ENCODE peak calls at places on chromosomes 5 and 9, in four cellular contexts. One of them, this sample, is unnamed.

GRCh38 chr9:37215456-37216229 is 95.3 kb downstream of the ZCCHC7 start:
- DNase-seq in IMR-90: peak; percentile 55
- DNase-seq in K562: no peak
- DNase-seq in endothelial cell of umbilical vein: no peak
- DNase-seq in this sample: no peak

GRCh38 chr9:136410500-136411287 is at the start of the genes ENTR1 and PMPCA:
- DNase-seq in IMR-90: peak; percentile 85
- DNase-seq in endothelial cell of umbilical vein: peak; percentile 87
- DNase-seq in K562: peak; percentile 97
- DNase-seq in this sample: peak; percentile 40

GRCh38 chr5:113043491-113043931 is 66.9 kb downstream of the DCP2 start:
- DNase-seq in endothelial cell of umbilical vein: peak; percentile 17
- DNase-seq in K562: peak; percentile 51
- DNase-seq in IMR-90: no peak
- DNase-seq in this sample: no peak

GRCh38 chr5:83595217-83595616 is 123.7 kb downstream of the VCAN start:
- DNase-seq in IMR-90: no peak
- DNase-seq in K562: no peak
- DNase-seq in endothelial cell of umbilical vein: no peak
- DNase-seq in this sample: no peak

GRCh38 chr5:10306114-10306513 is 1.6 kb downstream of the CMBL start:
- DNase-seq in endothelial cell of umbilical vein: no peak
- DNase-seq in K562: no peak
- DNase-seq in IMR-90: no peak
- DNase-seq in this sample: no peak

GRCh38 chr5:132369471-132370240 is at the start of gene SLC22A5:
- DNase-seq in endothelial cell of umbilical vein: peak; percentile 70
- DNase-seq in IMR-90: peak; percentile 33
- DNase-seq in K562: peak; percentile 83
- DNase-seq in this sample: no peak

GRCh38 chr9:126028746-126029145 is 281.6 kb downstream of the PBX3 start:
- DNase-seq in endothelial cell of umbilical vein: no peak
- DNase-seq in K562: no peak
- DNase-seq in IMR-90: no peak
- DNase-seq in this sample: no peak

GRCh38 chr9:78601957-78602565 is 305.1 kb downstream of the PSAT1 start:
- DNase-seq in K562: peak; percentile 7
- DNase-seq in endothelial cell of umbilical vein: peak; percentile 70
- DNase-seq in IMR-90: peak; percentile 66
- DNase-seq in this sample: peak; percentile 56

GRCh38 chr5:172335721-172336120 is 52.2 kb upstream of the UBTD2 start:
- DNase-seq in IMR-90: no peak
- DNase-seq in K562: no peak
- DNase-seq in endothelial cell of umbilical vein: no peak
- DNase-seq in this sample: no peak

GRCh38 chr9:87148391-87149237 is 201.3 kb upstream of the GAS1 start:
- DNase-seq in endothelial cell of umbilical vein: peak; percentile 69
- DNase-seq in K562: peak; percentile 35
- DNase-seq in IMR-90: peak; percentile 75
- DNase-seq in this sample: no peak

GRCh38 chr9:38445154-38446043 is 21.1 kb upstream of the IGFBPL1 start:
- DNase-seq in K562: no peak
- DNase-seq in endothelial cell of umbilical vein: no peak
- DNase-seq in IMR-90: no peak
- DNase-seq in this sample: no peak

GRCh38 chr5:101991486-101991885 is 304.6 kb downstream of the SLCO4C1 start:
- DNase-seq in K562: no peak
- DNase-seq in endothelial cell of umbilical vein: no peak
- DNase-seq in IMR-90: no peak
- DNase-seq in this sample: no peak

GRCh38 chr5:160021818-160022446 is 13.0 kb downstream of the TTC1 start:
- DNase-seq in endothelial cell of umbilical vein: peak; percentile 78
- DNase-seq in K562: peak; percentile 63
- DNase-seq in IMR-90: peak; percentile 78
- DNase-seq in this sample: peak; percentile 30

GRCh38 chr9:124741681-124742080 is 29.4 kb downstream of the NR6A1 start:
- DNase-seq in endothelial cell of umbilical vein: no peak
- DNase-seq in K562: no peak
- DNase-seq in IMR-90: no peak
- DNase-seq in this sample: no peak

GRCh38 chr5:135993894-135994514 is 34.8 kb upstream of the TGFBI start:
- DNase-seq in K562: no peak
- DNase-seq in endothelial cell of umbilical vein: peak; percentile 79
- DNase-seq in IMR-90: peak; percentile 96
- DNase-seq in this sample: no peak

GRCh38 chr5:78360674-78361225 is 333 bp downstream of the SCAMP1 start:
- DNase-seq in IMR-90: no peak
- DNase-seq in endothelial cell of umbilical vein: no peak
- DNase-seq in K562: peak; percentile 65
- DNase-seq in this sample: no peak

GRCh38 chr9:127650511-127650910 is 38.4 kb downstream of the STXBP1 start:
- DNase-seq in K562: no peak
- DNase-seq in IMR-90: no peak
- DNase-seq in endothelial cell of umbilical vein: no peak
- DNase-seq in this sample: no peak

GRCh38 chr9:127652733-127653132 is 40.7 kb downstream of the STXBP1 start:
- DNase-seq in endothelial cell of umbilical vein: no peak
- DNase-seq in K562: no peak
- DNase-seq in IMR-90: no peak
- DNase-seq in this sample: no peak

GRCh38 chr9:127658431-127658830 is 46.4 kb downstream of the STXBP1 start:
- DNase-seq in IMR-90: no peak
- DNase-seq in K562: no peak
- DNase-seq in endothelial cell of umbilical vein: no peak
- DNase-seq in this sample: no peak

GRCh38 chr9:127651697-127652610 is 39.9 kb downstream of the STXBP1 start:
- DNase-seq in K562: peak; percentile 62
- DNase-seq in endothelial cell of umbilical vein: no peak
- DNase-seq in IMR-90: no peak
- DNase-seq in this sample: no peak

GRCh38 chr9:127654619-127655018 is 42.5 kb downstream of the STXBP1 start:
- DNase-seq in K562: no peak
- DNase-seq in IMR-90: no peak
- DNase-seq in endothelial cell of umbilical vein: no peak
- DNase-seq in this sample: no peak
- H3K9me1 ChIP-seq in K562: no peaks in the 10 kb centered on the region
- H3K9me1 ChIP-seq in IMR-90: peaks cover 16% of the 10 kb centered on the region
- H3K9me1 ChIP-seq in endothelial cell of umbilical vein: no peaks in the 10 kb centered on the region
- H3K9me1 ChIP-seq in this sample: no peaks in the 10 kb centered on the region

GRCh38 chr9:137605146-137606004 is at the start of gene ARRDC1:
- DNase-seq in IMR-90: peak; percentile 85
- DNase-seq in endothelial cell of umbilical vein: peak; percentile 84
- DNase-seq in K562: peak; percentile 98
- DNase-seq in this sample: peak; percentile 80

GRCh38 chr9:137606734-137607138 is 1.2 kb downstream of the ARRDC1 start:
- DNase-seq in K562: no peak
- DNase-seq in endothelial cell of umbilical vein: no peak
- DNase-seq in IMR-90: no peak
- DNase-seq in this sample: no peak

GRCh38 chr9:137606005-137606601 is 617 bp downstream of the ARRDC1 start:
- DNase-seq in endothelial cell of umbilical vein: no peak
- DNase-seq in IMR-90: no peak
- DNase-seq in K562: no peak
- DNase-seq in this sample: no peak

GRCh38 chr9:137604345-137605145 is 941 bp upstream of the ARRDC1 start:
- DNase-seq in K562: no peak
- DNase-seq in IMR-90: no peak
- DNase-seq in endothelial cell of umbilical vein: no peak
- DNase-seq in this sample: no peak

DNA sequence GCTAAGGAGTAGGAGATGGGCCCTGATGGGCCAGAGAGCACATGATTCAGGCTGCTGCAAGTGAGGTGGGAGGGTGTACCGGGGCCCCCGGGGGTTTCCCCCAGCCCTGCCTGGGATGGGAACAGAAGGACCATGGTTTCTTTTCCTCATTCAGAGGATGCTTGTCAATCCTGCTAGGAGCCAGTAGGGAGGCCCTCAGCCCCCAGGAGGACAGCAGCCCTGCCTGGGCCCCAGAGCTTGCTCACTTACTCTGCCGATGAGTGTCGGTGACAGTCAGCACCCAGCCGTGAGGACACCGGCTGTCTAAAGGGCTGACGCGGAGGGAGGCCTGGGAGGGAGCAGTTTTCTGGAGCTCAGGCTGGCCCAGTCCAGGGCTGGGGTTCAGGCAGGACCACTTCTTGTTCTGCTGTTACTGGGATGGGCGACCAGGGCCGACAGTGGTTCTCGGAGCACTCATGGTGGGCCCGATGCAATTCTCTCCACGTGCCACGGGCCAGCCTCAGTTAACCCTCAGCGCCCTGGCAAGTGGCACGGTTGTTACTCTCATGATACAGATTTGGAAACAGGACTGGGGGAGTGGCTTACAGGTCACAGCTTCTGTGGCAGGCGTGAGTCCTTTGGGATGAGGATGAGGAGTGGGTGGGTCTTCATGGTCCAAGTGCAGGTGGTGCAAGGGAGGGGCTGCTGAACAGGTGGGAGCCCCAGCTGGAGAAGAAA is 1.8 kb downstream of the ARRDC1 start:
- DNase-seq in endothelial cell of umbilical vein: no peak
- DNase-seq in IMR-90: peak; percentile 33
- DNase-seq in K562: no peak
- DNase-seq in this sample: no peak
- H3K4me3 ChIP-seq in endothelial cell of umbilical vein: no peak overlapping the region
- H3K4me3 ChIP-seq in IMR-90: peak overlapping the region; percentile 9
- H3K4me3 ChIP-seq in K562: no peak overlapping the region
- H3K4me3 ChIP-seq in this sample: peak overlapping the region; percentile 91

GRCh38 chr5:64599226-64599625 is 91.1 kb upstream of the SHISAL2B start:
- DNase-seq in endothelial cell of umbilical vein: no peak
- DNase-seq in IMR-90: no peak
- DNase-seq in K562: no peak
- DNase-seq in this sample: no peak
- H3K9me1 ChIP-seq in endothelial cell of umbilical vein: no peaks in the 10 kb centered on the region
- H3K9me1 ChIP-seq in IMR-90: no peaks in the 10 kb centered on the region
- H3K9me1 ChIP-seq in K562: no peaks in the 10 kb centered on the region
- H3K9me1 ChIP-seq in this sample: no peaks in the 10 kb centered on the region

GRCh38 chr9:75391497-75391896 is 303.2 kb downstream of the OSTF1 start:
- DNase-seq in endothelial cell of umbilical vein: no peak
- DNase-seq in K562: no peak
- DNase-seq in IMR-90: no peak
- DNase-seq in this sample: no peak
- H3K4me3 ChIP-seq in endothelial cell of umbilical vein: no peak overlapping the region
- H3K4me3 ChIP-seq in K562: no peak overlapping the region
- H3K4me3 ChIP-seq in IMR-90: no peak overlapping the region
- H3K4me3 ChIP-seq in this sample: no peak overlapping the region

GRCh38 chr5:876398-877365 is 15.9 kb downstream of the BRD9 start:
- DNase-seq in K562: no peak
- DNase-seq in IMR-90: no peak
- DNase-seq in endothelial cell of umbilical vein: no peak
- DNase-seq in this sample: no peak
- H3K9me1 ChIP-seq in K562: no peaks in the 10 kb centered on the region
- H3K9me1 ChIP-seq in IMR-90: no peaks in the 10 kb centered on the region
- H3K9me1 ChIP-seq in endothelial cell of umbilical vein: no peaks in the 10 kb centered on the region
- H3K9me1 ChIP-seq in this sample: no peaks in the 10 kb centered on the region

DNA sequence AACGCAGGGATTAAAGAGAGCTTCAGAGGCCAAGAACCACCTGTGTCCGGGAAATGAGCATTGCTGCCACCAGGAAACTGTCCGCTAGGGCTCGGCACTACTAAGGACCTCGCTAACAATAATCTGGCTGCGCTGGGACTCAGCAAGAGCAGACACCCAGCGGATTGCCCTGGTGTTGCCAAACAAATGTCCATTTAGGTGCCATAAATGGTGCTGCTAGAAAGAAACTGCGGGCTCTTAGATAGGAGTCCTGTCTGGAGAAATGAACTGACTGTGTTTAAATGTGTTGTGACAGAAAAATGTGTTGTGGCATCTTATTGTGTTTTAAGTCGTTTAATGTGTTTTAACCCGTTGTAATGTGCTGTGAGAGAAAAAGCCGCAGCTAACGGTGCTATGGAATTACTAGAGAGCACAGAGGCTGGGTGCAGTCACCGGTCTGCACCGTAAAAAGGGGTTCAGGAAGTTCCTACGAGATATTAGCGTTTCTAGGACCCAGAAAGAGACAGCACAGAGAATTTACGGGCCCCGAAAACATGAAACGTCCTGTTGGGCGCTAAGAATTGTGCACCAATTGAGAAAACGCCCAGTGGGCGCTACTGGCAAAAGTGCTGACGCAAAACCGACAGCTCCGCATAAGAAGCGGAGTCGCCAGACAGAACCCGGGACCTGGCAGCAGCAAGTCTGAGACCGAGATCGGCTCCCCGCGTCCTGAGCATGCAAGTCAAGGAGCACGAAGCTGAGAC is 90.6 kb downstream of the ANXA2R start:
- DNase-seq in IMR-90: peak; percentile 83
- DNase-seq in K562: no peak
- DNase-seq in endothelial cell of umbilical vein: peak; percentile 94
- DNase-seq in this sample: no peak
- H3K4me3 ChIP-seq in IMR-90: peak overlapping the region; percentile 28
- H3K4me3 ChIP-seq in K562: no peak overlapping the region
- H3K4me3 ChIP-seq in endothelial cell of umbilical vein: no peak overlapping the region
- H3K4me3 ChIP-seq in this sample: peak overlapping the region; percentile 25

GRCh38 chr5:109826-110225 is 17.9 kb downstream of the PLEKHG4B start:
- DNase-seq in IMR-90: no peak
- DNase-seq in K562: no peak
- DNase-seq in endothelial cell of umbilical vein: no peak
- DNase-seq in this sample: no peak
- H3K9me1 ChIP-seq in IMR-90: no peaks in the 10 kb centered on the region
- H3K9me1 ChIP-seq in K562: no peaks in the 10 kb centered on the region
- H3K9me1 ChIP-seq in endothelial cell of umbilical vein: no peaks in the 10 kb centered on the region
- H3K9me1 ChIP-seq in this sample: no peaks in the 10 kb centered on the region

This sample was measured in keratinocyte.